ENCODE peak calls at places on chromosomes 1 and 21, in four cellular contexts. E is heart right ventricle, J is A549, Z is pancreas. O is an unnamed sample.

GRCh38 chr1:157831968-157832626 is 9.5 kb downstream of the CD5L start:
- DNase-seq in E (no peak), J (no peak), Z (no peak), O (no peak)

GRCh38 chr1:184507165-184507564 is 120.3 kb downstream of the C1orf21 start:
- DNase-seq in E (no peak), J (no peak), Z (no peak), O (no peak)

GRCh38 chr1:55813619-55814018 is 598.5 kb upstream of the USP24 start:
- DNase-seq in E (peak; percentile 27), J (peak; percentile 12), Z (peak; percentile 30), O (peak; percentile 93)

GRCh38 chr21:46028547-46029200 is 47.1 kb downstream of the COL6A1 start:
- DNase-seq in E (no peak), J (no peak), Z (no peak), O (peak; percentile 68)

GRCh38 chr1:244665771-244666217 is 12.9 kb downstream of the DESI2 start:
- DNase-seq in E (no peak), J (no peak), Z (no peak), O (peak; percentile 67)

GRCh38 chr1:20712210-20712577 is 5.6 kb downstream of the KIF17 start:
- DNase-seq in E (no peak), J (no peak), Z (no peak), O (no peak)

GRCh38 chr1:29876441-29876840 is 640.1 kb downstream of the PTPRU start:
- DNase-seq in E (no peak), J (no peak), Z (no peak), O (no peak)

GRCh38 chr1:89454845-89455521 is 69.6 kb upstream of the LRRC8B start:
- DNase-seq in E (no peak), J (peak; percentile 38), Z (no peak), O (peak; percentile 57)

GRCh38 chr1:173191011-173191410 is 16.1 kb downstream of the TNFSF4 start:
- DNase-seq in E (no peak), J (peak; percentile 13), Z (no peak), O (no peak)

DNA sequence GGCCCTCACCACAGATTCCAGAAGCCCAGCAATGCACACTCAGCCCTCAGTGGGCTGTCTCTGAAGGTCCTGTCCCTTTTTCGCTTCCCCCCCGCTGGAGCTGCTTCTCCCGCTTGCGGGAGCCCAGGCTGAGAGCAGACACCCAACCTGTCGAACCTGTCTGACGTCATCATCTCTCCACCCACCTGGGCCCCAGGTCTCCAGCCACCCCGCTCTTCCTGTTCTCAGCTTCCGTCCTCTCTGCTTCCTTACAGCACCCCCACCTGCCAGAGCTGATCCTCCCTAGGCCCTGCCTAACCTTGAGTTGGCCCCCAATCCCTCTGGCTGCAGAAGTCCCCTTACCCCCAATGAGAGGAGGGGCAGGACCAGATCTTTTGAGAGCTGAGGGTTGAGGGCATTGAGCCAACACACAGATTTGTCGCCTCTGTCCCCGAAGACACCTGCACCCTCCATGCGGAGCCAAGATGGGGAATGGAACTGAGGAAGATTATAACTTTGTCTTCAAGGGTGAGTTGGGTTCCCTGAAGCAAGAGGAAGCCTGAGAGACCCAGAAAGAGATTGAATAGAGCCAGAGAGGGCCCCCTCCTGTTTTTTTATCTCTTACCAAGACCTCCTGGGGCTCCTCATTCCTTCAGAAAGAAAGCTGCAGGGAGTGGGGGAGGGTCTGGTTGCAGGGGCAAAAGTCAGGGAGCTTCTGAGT is at the start of gene RAB25:
- DNase-seq in E (no peak), J (no peak), Z (peak; percentile 87), O (no peak)
- H3K4me3 ChIP-seq in E (no peak within 1 kb of the TSS), J (no peak within 1 kb of the TSS), Z (peak within 1 kb of the TSS; percentile 50), O (no peak within 1 kb of the TSS)

GRCh38 chr1:167722152-167722869 is 529 bp downstream of the MPZL1 start:
- DNase-seq in E (no peak), J (peak; percentile 41), Z (peak; percentile 52), O (peak; percentile 36)

GRCh38 chr1:167718926-167719691 is 2.7 kb upstream of the MPZL1 start:
- DNase-seq in E (no peak), J (peak; percentile 21), Z (no peak), O (no peak)

GRCh38 chr1:167722870-167723251 is 1.1 kb downstream of the MPZL1 start:
- DNase-seq in E (no peak), J (no peak), Z (no peak), O (no peak)

GRCh38 chr1:167721617-167722151 is at the start of gene MPZL1:
- DNase-seq in E (peak; percentile 96), J (peak; percentile 95), Z (peak; percentile 95), O (peak; percentile 90)

DNA sequence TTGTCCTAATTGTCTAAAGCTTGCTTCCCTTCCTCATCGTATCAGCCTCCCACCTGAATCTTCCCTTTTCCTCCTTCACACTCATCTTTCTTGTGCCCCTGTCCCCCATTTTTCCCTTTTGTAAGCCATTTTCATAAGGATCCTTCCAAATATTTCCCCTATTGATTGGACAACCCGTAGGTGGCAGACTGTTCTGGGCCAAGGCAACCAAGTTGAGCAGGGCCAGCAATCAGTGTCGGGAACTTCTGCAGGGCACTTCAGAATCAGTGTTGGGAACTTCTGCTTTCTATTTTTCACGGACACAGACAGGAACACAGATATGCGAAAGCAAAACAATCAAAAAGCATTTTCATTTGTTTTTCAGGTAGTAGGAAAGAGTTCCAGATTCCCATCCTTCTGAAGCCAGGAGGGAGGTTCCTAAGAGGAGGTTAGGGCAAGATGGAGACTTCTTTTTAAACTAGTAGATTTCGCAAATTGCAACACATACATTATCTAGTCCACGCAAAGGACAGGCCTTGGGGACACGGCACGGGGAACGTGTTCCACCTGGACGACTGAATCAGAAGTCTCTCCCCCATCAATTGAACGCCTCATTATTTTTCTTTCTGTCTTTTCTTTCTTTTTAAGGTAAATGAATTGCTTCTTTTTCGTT is 691 bp upstream of the MPZL1 start:
- DNase-seq in E (no peak), J (peak; percentile 75), Z (no peak), O (peak; percentile 76)
- TF ChIP-seq CTCF in E (peak; percentile 41), J (peak; percentile 60), Z (no peak), O (peak; percentile 61)

GRCh38 chr1:10170362-10170665 is 40.1 kb upstream of the KIF1B start:
- DNase-seq in E (no peak), J (no peak), Z (no peak), O (no peak)
- H3K4me3 ChIP-seq in E (no peak overlapping the region), J (no peak overlapping the region), Z (no peak overlapping the region), O (no peak overlapping the region)

DNA sequence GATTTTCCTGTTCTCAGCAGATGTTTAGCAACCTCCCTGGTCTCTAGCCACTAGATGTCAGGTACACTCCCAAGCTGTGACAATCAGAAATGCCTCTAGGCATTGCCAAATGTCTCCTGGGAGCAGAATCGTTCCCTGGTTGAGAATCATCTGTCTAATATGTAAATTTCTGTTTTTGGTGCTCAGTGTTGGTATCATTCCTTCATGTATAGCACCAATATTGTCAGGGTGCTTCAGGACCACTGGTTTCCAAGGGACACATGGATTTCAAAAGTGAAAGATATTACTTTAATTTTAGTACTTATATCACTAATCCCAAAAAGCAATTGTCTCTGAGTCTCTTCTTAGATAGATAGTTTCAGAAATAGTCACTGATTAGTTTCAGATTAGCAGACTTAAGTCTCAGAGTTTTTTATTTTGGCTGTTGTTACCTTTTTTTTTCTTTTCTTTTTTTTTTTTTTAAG is 160.1 kb downstream of the PTPRC start:
- DNase-seq in E (no peak), J (no peak), Z (no peak), O (no peak)
- TF ChIP-seq CTCF in E (no peak), J (no peak), Z (no peak), O (no peak)

GRCh38 chr1:221263831-221264767 is 384.9 kb downstream of the HLX start:
- DNase-seq in E (no peak), J (peak; percentile 79), Z (no peak), O (peak; percentile 92)
- H3K4me3 ChIP-seq in E (no peak overlapping the region), J (no peak overlapping the region), Z (no peak overlapping the region), O (no peak overlapping the region)

GRCh38 chr1:16367258-16367967 is 371 bp downstream of the SZRD1 start:
- DNase-seq in E (peak; percentile 83), J (peak; percentile 86), Z (peak; percentile 83), O (peak; percentile 76)
- TF ChIP-seq CTCF in E (peak; percentile 18), J (no peak), Z (no peak), O (no peak)

GRCh38 chr1:64173300-64173940 is 30.0 kb upstream of the UBE2U start:
- DNase-seq in E (no peak), J (no peak), Z (no peak), O (peak; percentile 14)
- H3K4me3 ChIP-seq in E (no peak overlapping the region), J (no peak overlapping the region), Z (no peak overlapping the region), O (no peak overlapping the region)

DNA sequence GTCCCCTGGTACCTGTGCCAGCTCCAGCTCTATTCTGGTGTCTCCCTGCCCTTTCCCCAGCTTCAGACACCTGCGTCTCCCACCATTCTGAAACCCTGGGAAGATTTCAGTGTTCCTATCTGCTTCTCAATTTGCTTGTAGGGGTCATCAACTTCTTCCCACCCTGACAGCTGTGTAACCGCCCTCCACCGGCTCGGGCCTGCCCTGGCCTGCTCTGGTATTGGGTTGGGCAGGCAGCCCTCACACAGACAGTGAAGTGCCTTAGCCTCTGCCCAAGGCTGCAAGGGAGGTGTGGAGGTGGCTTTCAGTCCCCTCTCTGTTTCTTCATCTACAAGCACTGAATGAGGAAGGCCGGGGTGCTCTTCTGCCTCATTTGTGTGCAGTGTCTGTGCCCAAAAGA is 97.2 kb downstream of the LAMC2 start:
- DNase-seq in E (no peak), J (no peak), Z (no peak), O (no peak)
- TF ChIP-seq CTCF in E (no peak), J (no peak), Z (no peak), O (no peak)